ENCODE peak calls at places on chromosomes 7 and 10, in five cellular contexts. U is fibroblast of lung, P is K562, D is mammary epithelial cell, S is HepG2. V is an unnamed sample. For H3K79me2, the result is how much of the 10 kb centered on the place peaks cover.

GRCh38 chr7:130950741-130951140 is 216.7 kb upstream of the KLF14 start:
- DNase-seq in U (no peak), S (no peak), P (no peak), D (no peak), V (no peak)

GRCh38 chr7:149716007-149716931 is 57.1 kb downstream of the ZNF467 start:
- DNase-seq in D (peak), P (no peak), S (no peak), U (no peak), V (no peak)

GRCh38 chr7:98521089-98521692 is 95.9 kb upstream of the NPTX2 start:
- DNase-seq in P (no peak), S (no peak), D (no peak), U (no peak), V (no peak)

GRCh38 chr7:123041085-123041484 is 45.6 kb upstream of the TAS2R16 start:
- DNase-seq in S (no peak), U (no peak), D (no peak), P (no peak), V (no peak)

GRCh38 chr7:7739718-7740355 is 21.4 kb upstream of the RPA3 start:
- DNase-seq in U (no peak), D (no peak), S (no peak), P (no peak), V (no peak)

GRCh38 chr7:157053118-157053517 is 42.7 kb upstream of the MNX1 start:
- DNase-seq in S (no peak), P (no peak), D (no peak), U (no peak), V (no peak)

GRCh38 chr10:87848998-87849397 is 14.3 kb downstream of the KLLN start:
- DNase-seq in P (no peak), D (peak), U (no peak), S (no peak), V (no peak)

GRCh38 chr10:24721254-24722106 is 2.2 kb downstream of the ARHGAP21 start:
- DNase-seq in D (peak), U (no peak), S (no peak), P (peak), V (no peak)

GRCh38 chr10:127977368-127978009 is 70.6 kb downstream of the PTPRE start:
- DNase-seq in U (peak), P (no peak), S (no peak), D (peak), V (no peak)

GRCh38 chr7:151777913-151778670 is 98.8 kb downstream of the PRKAG2 start:
- DNase-seq in D (no peak), U (no peak), S (no peak), P (no peak), V (no peak)

GRCh38 chr10:104435822-104436221 is 82.2 kb downstream of the CFAP58 start:
- DNase-seq in S (no peak), U (no peak), D (peak), P (no peak), V (no peak)

GRCh38 chr7:130240240-130240639 is 26.4 kb upstream of the CPA2 start:
- DNase-seq in S (no peak), P (no peak), U (no peak), D (no peak), V (no peak)

GRCh38 chr7:151276651-151277590 is 28.4 kb upstream of the SMARCD3 start:
- DNase-seq in U (peak), P (peak), D (peak), S (peak), V (peak)

GRCh38 chr10:30759423-30759822 is 129.9 kb upstream of the LYZL2 start:
- DNase-seq in U (peak), S (no peak), D (no peak), P (no peak), V (no peak)

GRCh38 chr7:109984726-109985125 is 1106.2 kb upstream of the LRRN3 start:
- DNase-seq in P (no peak), S (no peak), D (no peak), U (no peak), V (no peak)

GRCh38 chr10:130300608-130301025 is 164.4 kb downstream of the GLRX3 start:
- DNase-seq in U (peak), D (no peak), S (no peak), P (no peak), V (no peak)

GRCh38 chr10:129850790-129851189 is 113.3 kb downstream of the EBF3 start:
- DNase-seq in D (no peak), P (no peak), S (no peak), U (no peak), V (no peak)

DNA sequence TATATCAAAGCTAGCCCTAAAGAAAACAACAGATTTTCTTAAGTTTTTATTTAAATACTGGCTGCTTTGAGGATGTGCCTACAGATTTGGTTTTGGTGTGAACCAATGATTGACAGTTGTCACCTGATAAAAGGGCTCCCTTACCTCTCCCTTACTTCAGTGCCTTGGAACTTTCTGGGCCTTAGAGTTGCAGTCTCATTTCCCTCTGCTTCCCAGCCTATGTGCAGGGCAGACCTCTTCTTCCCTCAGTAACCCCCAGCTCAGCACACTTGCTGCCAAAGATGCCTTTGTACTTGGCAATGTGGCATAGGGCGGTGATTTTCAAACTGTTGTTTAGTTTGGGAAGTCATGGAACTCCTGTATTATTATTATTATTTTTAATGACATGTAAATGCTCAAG is 54.1 kb downstream of the CCNY start:
- DNase-seq in U (no peak), P (no peak), D (no peak), S (no peak), V (no peak)
- H3K79me2 ChIP-seq in U (half or more), P (half or more), D (half or more), S (half or more), V (under half)

GRCh38 chr10:107913317-107914294 is 749.1 kb upstream of the SORCS1 start:
- DNase-seq in S (no peak), P (no peak), D (no peak), U (no peak), V (no peak)

GRCh38 chr10:107919626-107920235 is 755.2 kb upstream of the SORCS1 start:
- DNase-seq in D (no peak), U (no peak), P (no peak), S (no peak), V (no peak)

GRCh38 chr10:107915277-107915634 is 750.8 kb upstream of the SORCS1 start:
- DNase-seq in U (peak), P (no peak), S (peak), D (peak), V (no peak)

GRCh38 chr10:107918171-107918570 is 753.7 kb upstream of the SORCS1 start:
- DNase-seq in D (no peak), P (no peak), U (no peak), S (no peak), V (no peak)

DNA sequence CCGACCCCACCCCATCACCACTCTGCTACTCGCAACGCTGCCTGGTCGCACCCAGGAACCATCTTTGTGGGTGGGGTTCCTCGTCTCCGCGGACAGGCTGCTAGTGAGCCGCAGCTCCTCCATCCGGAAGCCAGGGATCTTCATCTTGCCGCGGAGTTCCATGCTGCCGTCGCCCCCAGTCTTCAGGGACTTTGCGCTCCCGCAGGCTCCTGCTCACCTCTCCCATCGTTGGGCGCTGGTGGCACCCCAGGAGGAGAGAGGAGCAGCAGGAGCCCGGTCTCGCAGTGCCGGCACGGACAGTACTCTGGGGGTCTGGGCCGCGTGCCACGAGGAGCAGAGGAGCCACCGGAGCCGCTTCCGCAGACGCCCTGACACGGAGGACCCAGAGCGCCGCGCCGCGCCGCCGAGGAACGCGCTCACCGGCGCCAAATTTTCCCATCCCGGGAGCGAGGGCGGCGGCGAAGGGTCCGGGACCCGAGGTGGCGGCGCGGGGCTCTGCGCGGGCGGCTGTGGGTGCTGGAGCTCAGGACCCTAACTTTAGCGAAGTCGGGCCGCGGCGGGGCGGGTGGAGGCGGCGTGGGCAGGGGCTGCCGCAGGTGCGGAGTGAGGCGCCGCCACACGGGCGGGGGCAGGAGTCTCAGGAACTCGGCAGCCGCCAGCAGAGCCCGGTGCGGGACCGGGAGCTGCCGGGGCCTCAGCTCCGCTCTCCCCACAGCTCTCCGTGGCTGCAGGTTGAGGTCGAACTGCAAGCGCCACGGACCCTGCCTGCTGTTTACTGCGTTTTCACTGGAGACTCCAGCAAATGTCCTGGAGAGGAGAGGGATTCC is 750.2 kb upstream of the SORCS1 start:
- DNase-seq in U (peak), P (no peak), D (peak), S (no peak), V (no peak)
- H3K4me3 ChIP-seq in U (no peak), P (no peak), D (peak), S (peak), V (no peak)

GRCh38 chr7:1542841-1543747 is 12.6 kb downstream of the MAFK start:
- DNase-seq in U (no peak), D (no peak), S (no peak), P (no peak), V (no peak)

GRCh38 chr7:1539346-1540321 is 9.1 kb downstream of the MAFK start:
- DNase-seq in U (no peak), P (no peak), S (no peak), D (no peak), V (no peak)

GRCh38 chr7:1540391-1541271 is 10.1 kb downstream of the MAFK start:
- DNase-seq in U (no peak), P (no peak), S (no peak), D (no peak), V (no peak)

GRCh38 chr7:1542329-1542728 is 11.8 kb downstream of the MAFK start:
- DNase-seq in P (no peak), D (no peak), U (no peak), S (no peak), V (no peak)

DNA sequence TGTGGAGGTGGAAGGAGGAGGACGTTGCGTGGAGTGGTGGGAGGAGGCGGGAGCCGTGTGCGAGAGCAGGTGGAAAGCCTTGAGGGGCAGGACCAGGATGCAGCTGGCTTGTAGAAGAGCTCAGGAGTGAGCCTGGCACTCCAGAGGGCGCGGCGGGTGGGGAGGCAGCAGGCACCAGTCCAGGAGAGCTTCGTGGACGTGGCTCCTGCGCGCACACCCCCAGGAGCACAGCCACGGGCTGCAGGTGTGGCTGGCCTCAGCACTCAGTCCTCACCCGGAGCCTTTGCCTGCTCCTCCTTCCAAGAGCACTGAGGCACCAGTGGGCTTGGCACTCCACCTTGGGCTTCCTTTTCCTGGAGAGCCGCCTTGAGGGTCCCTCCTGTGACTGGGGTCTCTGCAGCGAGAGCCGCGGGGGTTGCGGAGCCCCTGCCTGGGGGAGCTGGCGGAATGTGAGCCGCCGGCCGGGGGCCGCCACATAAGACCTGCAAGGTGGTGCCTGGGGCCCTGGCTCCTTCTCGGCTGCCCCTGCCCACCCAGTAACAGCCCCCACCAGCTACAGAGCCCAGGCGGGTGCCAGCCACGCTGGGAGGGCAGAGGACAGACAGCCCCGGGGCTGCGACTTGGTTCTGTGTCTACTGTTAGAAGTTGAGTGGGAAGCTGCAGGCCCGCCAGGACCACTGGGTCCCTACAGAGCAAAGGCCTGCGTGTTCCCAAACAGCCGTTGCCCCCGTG is 11.1 kb downstream of the MAFK start:
- DNase-seq in U (no peak), S (no peak), D (no peak), P (no peak), V (no peak)
- H3K27ac ChIP-seq in U (no peak), S (no peak), D (no peak), P (no peak), V (no peak)

GRCh38 chr10:86782691-86783418 is 26.4 kb downstream of the BMPR1A start:
- DNase-seq in S (no peak), P (no peak), D (no peak), U (peak), V (no peak)

GRCh38 chr10:86785968-86786367 is 29.5 kb downstream of the BMPR1A start:
- DNase-seq in U (no peak), P (no peak), D (no peak), S (no peak), V (no peak)

GRCh38 chr10:86786368-86786767 is 29.9 kb downstream of the BMPR1A start:
- DNase-seq in D (no peak), U (no peak), P (no peak), S (no peak), V (no peak)

GRCh38 chr10:86790394-86790793 is 34.0 kb downstream of the BMPR1A start:
- DNase-seq in D (no peak), P (no peak), S (no peak), U (no peak), V (no peak)

DNA sequence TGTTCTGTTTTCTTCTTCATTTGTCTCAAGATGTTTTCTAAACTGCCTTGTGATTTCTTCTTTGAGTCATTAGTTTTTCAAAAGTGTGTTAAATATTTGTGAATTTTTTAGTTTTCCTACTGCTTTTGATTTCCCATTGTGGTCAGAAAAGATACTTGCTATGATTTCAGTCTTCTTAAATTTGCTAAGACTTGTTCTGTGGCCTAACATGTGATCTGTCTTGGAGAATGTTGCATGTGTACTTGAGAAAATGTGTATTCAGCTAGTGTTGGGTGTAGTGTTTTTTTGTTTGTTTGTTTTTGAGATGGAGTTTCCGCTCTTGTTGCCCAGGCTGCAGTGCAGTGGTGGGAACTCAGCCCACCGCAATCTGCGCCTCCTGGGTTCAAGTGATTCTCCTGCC is 28.6 kb downstream of the BMPR1A start:
- DNase-seq in U (no peak), D (peak), P (no peak), S (no peak), V (no peak)
- H3K79me2 ChIP-seq in U (half or more), D (half or more), P (half or more), S (half or more), V (under half)

DNA sequence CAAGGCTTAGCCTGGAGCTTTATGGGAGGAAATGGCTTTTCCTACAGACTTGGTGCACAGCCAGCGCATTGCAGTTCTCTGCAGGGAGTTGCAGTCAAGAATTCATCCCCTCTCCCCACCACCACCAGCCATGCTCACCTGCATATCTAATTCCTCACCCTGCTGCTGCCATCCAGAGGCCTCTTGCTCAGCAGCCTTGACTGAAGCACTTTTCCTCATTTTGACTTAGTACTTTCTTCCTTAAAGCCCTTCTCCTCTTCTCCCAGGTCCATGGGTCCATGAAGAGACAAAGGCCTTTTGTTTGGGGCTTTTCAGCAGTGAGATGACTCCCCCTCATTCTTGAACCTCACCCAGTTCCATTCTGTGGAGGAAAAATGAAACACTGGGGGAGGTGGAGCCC is 39.7 kb upstream of the GPR141 start:
- DNase-seq in P (no peak), D (no peak), U (no peak), S (no peak), V (no peak)
- H3K4me3 ChIP-seq in P (no peak), D (no peak), U (no peak), S (no peak), V (no peak)

GRCh38 chr10:79405221-79405994 is 40.0 kb downstream of the ZCCHC24 start:
- DNase-seq in P (no peak), D (no peak), S (no peak), U (peak), V (no peak)

GRCh38 chr10:79405995-79406515 is 39.4 kb downstream of the ZCCHC24 start:
- DNase-seq in P (no peak), U (no peak), S (no peak), D (no peak), V (no peak)

GRCh38 chr10:79403441-79404230 is 41.8 kb downstream of the ZCCHC24 start:
- DNase-seq in D (peak), U (no peak), P (no peak), S (peak), V (no peak)

GRCh38 chr10:79404231-79404609 is 41.2 kb downstream of the ZCCHC24 start:
- DNase-seq in P (peak), D (peak), U (peak), S (peak), V (no peak)

GRCh38 chr10:79404690-79405131 is 40.7 kb downstream of the ZCCHC24 start:
- DNase-seq in P (no peak), D (no peak), U (no peak), S (no peak), V (no peak)
- H3K27ac ChIP-seq in P (no peak), D (no peak), U (peak), S (no peak), V (no peak)